ENCODE peak calls at places on chromosomes 16 and 17, in ten cellular contexts. Q is choroid plexus epithelial cell, J is body of pancreas, P is mucosa of descending colon, X is ovary, A is fibroblast of mammary gland, F is tibial nerve, O is psoas muscle, K is AG09309, C is tibial artery. I is an unnamed sample.

GRCh38 chr17:38898812-38899348 is 26.5 kb upstream of the LASP1NB start:
- DNase-seq in F (no peak), P (peak), C (no peak), Q (no peak), O (peak), A (peak), J (no peak), K (no peak), X (no peak), I (no peak)

GRCh38 chr16:16890964-16891363 is 512.0 kb downstream of the NPIPA7 start:
- DNase-seq in J (no peak), O (no peak), P (no peak), C (no peak), Q (no peak), K (no peak), F (no peak), A (no peak), X (no peak), I (no peak)

GRCh38 chr17:82342361-82343079 is 9.0 kb upstream of the SECTM1 start:
- DNase-seq in F (no peak), X (no peak), J (no peak), C (no peak), K (no peak), A (no peak), P (no peak), O (no peak), Q (no peak), I (no peak)

GRCh38 chr16:57797526-57798266 is 4.6 kb downstream of the KIFC3 start:
- DNase-seq in Q (no peak), F (no peak), K (no peak), P (no peak), J (peak), O (peak), X (no peak), C (no peak), A (no peak), I (no peak)

GRCh38 chr16:84985079-84986065 is 26.0 kb downstream of the ZDHHC7 start:
- DNase-seq in Q (peak), O (peak), X (no peak), K (peak), J (no peak), F (no peak), P (no peak), C (peak), A (peak), I (peak)

GRCh38 chr17:15981646-15982580 is 17.6 kb downstream of the ZSWIM7 start:
- DNase-seq in F (no peak), P (no peak), X (no peak), O (no peak), K (peak), C (no peak), Q (peak), J (no peak), A (peak), I (peak)

GRCh38 chr17:33500141-33500540 is 207.0 kb upstream of the ASIC2 start:
- DNase-seq in P (peak), Q (peak), A (no peak), O (no peak), J (no peak), F (no peak), K (no peak), C (no peak), X (no peak), I (no peak)

GRCh38 chr17:9890124-9890523 is 14.9 kb downstream of the RCVRN start:
- DNase-seq in X (no peak), O (no peak), K (no peak), F (no peak), Q (peak), A (peak), P (no peak), C (no peak), J (no peak), I (no peak)

GRCh38 chr17:71117461-71117860 is 948.1 kb downstream of the KCNJ2 start:
- DNase-seq in A (peak), C (no peak), O (no peak), J (no peak), X (no peak), P (no peak), K (no peak), F (no peak), Q (peak), I (no peak)

GRCh38 chr17:41415833-41416335 is 8.5 kb downstream of the KRT37 start:
- DNase-seq in O (no peak), A (no peak), J (peak), C (no peak), X (peak), Q (peak), K (no peak), F (peak), P (no peak), I (peak)

GRCh38 chr16:86508947-86509758 is 1.2 kb upstream of the FOXF1 start:
- DNase-seq in K (no peak), P (peak), O (peak), F (no peak), A (peak), X (peak), C (no peak), J (no peak), Q (peak), I (peak)

GRCh38 chr17:40355123-40355803 is 9.3 kb downstream of the GJD3 start:
- DNase-seq in K (no peak), A (peak), C (peak), P (peak), X (peak), Q (peak), O (peak), J (peak), F (peak), I (peak)

GRCh38 chr16:3494574-3494973 is 715 bp downstream of the C16orf90 start:
- DNase-seq in P (no peak), O (no peak), C (no peak), X (no peak), F (no peak), A (no peak), Q (no peak), K (no peak), J (no peak), I (no peak)

GRCh38 chr17:29143894-29144293 is 36.3 kb downstream of the MYO18A start:
- DNase-seq in O (peak), F (no peak), K (no peak), Q (no peak), J (no peak), A (no peak), C (no peak), X (no peak), P (no peak), I (peak)

GRCh38 chr17:56832446-56832845 is 1.3 kb downstream of the C17orf67 start:
- DNase-seq in J (no peak), Q (no peak), K (no peak), C (no peak), F (no peak), O (no peak), P (peak), A (no peak), X (no peak), I (no peak)

GRCh38 chr16:55830658-55831294 is 2.1 kb downstream of the CES1 start:
- DNase-seq in C (no peak), F (no peak), J (no peak), O (no peak), X (no peak), A (no peak), Q (no peak), K (no peak), P (no peak), I (no peak)

GRCh38 chr16:53504665-53505064 is 1.7 kb upstream of the AKTIP start:
- DNase-seq in X (no peak), O (peak), F (no peak), P (no peak), J (no peak), Q (peak), C (no peak), K (no peak), A (peak), I (peak)

GRCh38 chr17:58331815-58332719 is 3.5 kb upstream of the TSPOAP1 start:
- DNase-seq in P (peak), K (no peak), C (peak), F (peak), X (no peak), O (peak), Q (no peak), A (no peak), J (no peak), I (no peak)

GRCh38 chr16:88634994-88635670 is 3.2 kb upstream of the IL17C start:
- DNase-seq in P (no peak), O (no peak), K (no peak), Q (no peak), F (no peak), X (no peak), A (no peak), C (no peak), J (no peak), I (no peak)
- H3K4me3 ChIP-seq in P (no peak), O (peak), K (peak), Q (peak), F (peak), X (no peak), A (peak), C (peak), J (no peak), I (peak)

GRCh38 chr16:25443994-25444393 is 186.3 kb upstream of the ZKSCAN2 start:
- DNase-seq in C (no peak), J (no peak), O (no peak), P (no peak), K (no peak), A (no peak), Q (no peak), F (no peak), X (no peak), I (no peak)
- TF ChIP-seq CTCF in C (no peak), J (no peak), O (no peak), P (no peak), K (no peak), A (no peak), Q (no peak), F (no peak), X (no peak), I (no peak)

GRCh38 chr17:80387071-80387470 is 27.9 kb upstream of the ENDOV start:
- DNase-seq in A (no peak), C (no peak), F (no peak), X (no peak), P (no peak), Q (no peak), K (no peak), O (no peak), J (no peak), I (no peak)
- H3K4me3 ChIP-seq in A (no peak), C (no peak), F (no peak), X (no peak), P (no peak), Q (no peak), K (no peak), O (no peak), J (no peak), I (no peak)

DNA sequence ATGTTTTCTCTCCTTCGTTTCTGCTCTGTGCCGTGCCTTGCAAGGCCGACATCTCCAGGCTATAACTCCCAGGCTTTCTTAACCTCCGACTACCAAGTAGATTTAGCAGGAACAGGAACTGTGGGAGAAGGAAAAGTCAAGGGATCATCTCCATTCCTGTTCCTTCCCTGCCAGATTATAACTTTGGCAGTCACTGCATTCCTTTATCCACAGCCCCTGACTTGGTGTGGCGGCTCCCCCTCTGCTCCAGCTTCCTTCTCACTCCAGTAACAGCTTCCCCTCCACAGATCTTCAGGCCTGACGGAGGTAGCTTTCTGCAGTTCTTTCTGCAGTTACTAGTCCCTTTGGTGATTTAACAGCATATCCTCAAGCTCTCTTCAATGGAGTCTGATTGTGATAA is 234.6 kb upstream of the MON1B start:
- DNase-seq in C (no peak), F (no peak), Q (peak), X (no peak), J (no peak), A (no peak), K (no peak), O (no peak), P (no peak), I (no peak)
- TF ChIP-seq CTCF in C (no peak), F (no peak), Q (no peak), X (no peak), J (no peak), A (no peak), K (no peak), O (no peak), P (no peak), I (no peak)

GRCh38 chr17:6660765-6661463 is 9.4 kb downstream of the C17orf100 start:
- DNase-seq in P (no peak), F (no peak), X (no peak), Q (no peak), K (no peak), O (no peak), C (no peak), A (no peak), J (no peak), I (no peak)

GRCh38 chr17:6660101-6660500 is 8.5 kb downstream of the C17orf100 start:
- DNase-seq in K (no peak), X (no peak), J (no peak), A (no peak), O (no peak), F (no peak), C (no peak), P (no peak), Q (no peak), I (no peak)

GRCh38 chr17:6657633-6658287 is 6.2 kb downstream of the C17orf100 start:
- DNase-seq in O (no peak), Q (no peak), X (no peak), P (no peak), K (no peak), F (no peak), A (no peak), J (no peak), C (no peak), I (no peak)

GRCh38 chr17:6651483-6652452 is at the start of the genes C17orf100 and MED31:
- DNase-seq in C (peak), A (peak), X (peak), P (peak), F (peak), J (peak), K (peak), O (peak), Q (peak), I (peak)

GRCh38 chr17:6654816-6655731 is 3.5 kb downstream of the C17orf100 start:
- DNase-seq in K (no peak), C (no peak), A (no peak), P (no peak), Q (no peak), O (no peak), J (peak), X (no peak), F (no peak), I (no peak)
- H3K4me3 ChIP-seq in K (no peak), C (peak), A (no peak), P (no peak), Q (no peak), O (no peak), J (no peak), X (no peak), F (no peak), I (no peak)

GRCh38 chr16:743794-744500 is 3.1 kb upstream of the CIAO3 start:
- DNase-seq in F (no peak), O (no peak), K (no peak), Q (no peak), X (no peak), A (no peak), C (no peak), P (no peak), J (no peak), I (no peak)
- TF ChIP-seq CTCF in F (no peak), O (no peak), K (no peak), Q (no peak), X (no peak), A (no peak), C (no peak), P (no peak), J (no peak), I (no peak)

GRCh38 chr17:7486181-7486580 is 2.0 kb downstream of the POLR2A start:
- DNase-seq in J (no peak), K (no peak), A (peak), Q (peak), F (no peak), P (no peak), X (no peak), C (no peak), O (no peak), I (peak)
- H3K4me3 ChIP-seq in J (no peak), K (peak), A (peak), Q (peak), F (peak), P (no peak), X (peak), C (peak), O (peak), I (peak)

GRCh38 chr16:77468831-77469230 is 34.0 kb upstream of the ADAMTS18 start:
- DNase-seq in A (no peak), O (no peak), X (no peak), C (no peak), Q (no peak), K (no peak), J (no peak), P (no peak), F (no peak), I (no peak)
- TF ChIP-seq CTCF in A (no peak), O (no peak), X (no peak), C (no peak), Q (no peak), K (no peak), J (no peak), P (no peak), F (no peak), I (no peak)